ENCODE peak calls at places on chromosomes 6 and 20, in four cellular contexts. L is GM12891, F is K562, O is GM12878. U is an unnamed sample.

GRCh38 chr20:62381202-62381797 is 5.6 kb upstream of the RPS21 start:
- DNase-seq in F (no peak), L (no peak), O (no peak), U (no peak)

GRCh38 chr6:16344756-16345155 is 106.4 kb downstream of the GMPR start:
- DNase-seq in L (no peak), O (no peak), F (no peak), U (no peak)

GRCh38 chr20:34143951-34144350 is 31.9 kb upstream of the EIF2S2 start:
- DNase-seq in O (no peak), L (no peak), F (peak), U (no peak)

GRCh38 chr6:42257063-42257462 is 39.4 kb upstream of the MRPS10 start:
- DNase-seq in L (no peak), O (no peak), F (no peak), U (no peak)

GRCh38 chr6:113855500-113856010 is 1.6 kb upstream of the MARCKS start:
- DNase-seq in L (no peak), F (no peak), O (no peak), U (peak)

GRCh38 chr6:129929433-129929832 is 68.3 kb upstream of the TMEM244 start:
- DNase-seq in O (no peak), L (no peak), F (no peak), U (no peak)

GRCh38 chr6:75285156-75285639 is 606 bp upstream of the TMEM30A start:
- DNase-seq in L (no peak), F (peak), O (no peak), U (no peak)

GRCh38 chr6:34709386-34709785 is 12.8 kb upstream of the ILRUN start:
- DNase-seq in O (no peak), F (no peak), L (no peak), U (no peak)

GRCh38 chr20:37378420-37378784 is 32.5 kb downstream of the SRC start:
- DNase-seq in L (no peak), F (no peak), O (no peak), U (no peak)

GRCh38 chr6:38179300-38179699 is 359.8 kb downstream of the ZFAND3 start:
- DNase-seq in L (no peak), F (no peak), O (no peak), U (no peak)

GRCh38 chr6:53451165-53451564 is 93.7 kb downstream of the GCLC start:
- DNase-seq in O (no peak), L (no peak), F (no peak), U (no peak)

GRCh38 chr6:37141291-37142046 is 28.5 kb upstream of the PIM1 start:
- DNase-seq in O (no peak), F (no peak), L (no peak), U (no peak)

GRCh38 chr20:10812738-10813327 is 139.0 kb upstream of the JAG1 start:
- DNase-seq in L (no peak), F (no peak), O (no peak), U (no peak)

GRCh38 chr20:40720826-40721225 is 31.8 kb upstream of the MAFB start:
- DNase-seq in F (no peak), O (no peak), L (no peak), U (no peak)

GRCh38 chr6:37940074-37940847 is 120.7 kb downstream of the ZFAND3 start:
- DNase-seq in L (no peak), O (no peak), F (no peak), U (no peak)

GRCh38 chr6:165804331-165805066 is 141.5 kb upstream of the PDE10A start:
- DNase-seq in L (no peak), F (no peak), O (no peak), U (no peak)

GRCh38 chr6:152112503-152113261 is 305.2 kb downstream of the ESR1 start:
- DNase-seq in O (no peak), L (no peak), F (no peak), U (no peak)

GRCh38 chr6:100134297-100134696 is 140.3 kb upstream of the MCHR2 start:
- DNase-seq in F (no peak), O (no peak), L (no peak), U (no peak)
- TF ChIP-seq SPI1 in F (no peak), O (no peak), L (no peak), U (no peak)

GRCh38 chr6:22295145-22295544 is 1.7 kb downstream of the PRL start:
- DNase-seq in L (no peak), F (no peak), O (no peak), U (no peak)
- TF ChIP-seq POLR2AphosphoS5 in L (no peak), F (no peak), O (no peak), U (no peak)

GRCh38 chr20:50540620-50541605 is 30.7 kb downstream of the PTPN1 start:
- DNase-seq in F (no peak), O (no peak), L (no peak), U (no peak)
- TF ChIP-seq SPI1 in F (no peak), O (no peak), L (no peak), U (no peak)

GRCh38 chr6:149210376-149210775 is 107.1 kb upstream of the TAB2 start:
- DNase-seq in O (no peak), L (no peak), F (no peak), U (peak)
- TF ChIP-seq POLR2AphosphoS5 in O (no peak), L (no peak), F (no peak), U (no peak)

DNA sequence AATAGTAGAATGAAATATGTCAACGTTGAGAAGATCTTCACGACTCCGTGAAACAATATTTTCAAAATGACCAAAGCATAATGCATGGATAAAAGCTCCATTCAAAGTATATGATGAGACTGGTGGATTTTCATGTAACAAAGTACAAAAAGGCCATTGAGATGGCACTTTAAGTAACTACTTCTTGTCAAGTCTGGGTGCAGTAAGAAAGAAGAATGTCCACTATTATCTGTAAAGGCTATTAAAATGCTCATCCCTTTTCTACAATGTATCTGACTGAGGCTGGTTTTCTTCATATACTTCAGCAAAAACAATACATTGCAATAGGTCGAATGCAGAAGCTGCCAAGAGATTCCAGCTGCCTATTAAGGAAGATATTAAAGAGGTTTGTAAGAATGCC is 457.4 kb downstream of the PKHD1 start:
- DNase-seq in L (no peak), F (no peak), O (no peak), U (no peak)
- TF ChIP-seq SPI1 in L (no peak), F (no peak), O (no peak), U (no peak)

GRCh38 chr6:21596379-21597242 is 3.1 kb downstream of the SOX4 start:
- DNase-seq in L (peak), F (no peak), O (no peak), U (peak)
- TF ChIP-seq POLR2AphosphoS5 in L (no peak), F (no peak), O (peak), U (no peak)